ENCODE peak calls at places on chromosome 9, in seven cellular contexts. X is HCT116, K is vagina, V is transverse colon, A is GM12891, T is stomach, Z is breast epithelium. L is an unnamed sample.

GRCh38 chr9:72554221-72554641 is 32.8 kb downstream of the TMC1 start:
- DNase-seq in X (no peak), K (peak), V (no peak), A (no peak), T (no peak), Z (no peak), L (no peak)

GRCh38 chr9:98993570-98993945 is 49.9 kb downstream of the COL15A1 start:
- DNase-seq in X (no peak), K (peak), V (peak), A (no peak), T (no peak), Z (no peak), L (peak)

GRCh38 chr9:26975728-26976707 is 19.8 kb downstream of the IFT74 start:
- DNase-seq in X (peak), K (no peak), V (peak), A (no peak), T (peak), Z (no peak), L (no peak)

GRCh38 chr9:1267581-1267980 is 217.4 kb downstream of the DMRT2 start:
- DNase-seq in X (no peak), K (no peak), V (no peak), A (no peak), T (peak), Z (no peak), L (no peak)

GRCh38 chr9:27377147-27377807 is 80.3 kb upstream of the EQTN start:
- DNase-seq in X (no peak), K (no peak), V (no peak), A (no peak), T (no peak), Z (no peak), L (no peak)

GRCh38 chr9:109497193-109498165 is 628 bp downstream of the PTPN3 start:
- DNase-seq in X (no peak), K (no peak), V (peak), A (no peak), T (no peak), Z (no peak), L (no peak)

GRCh38 chr9:77498891-77499290 is 149.2 kb downstream of the GNA14 start:
- DNase-seq in X (no peak), K (no peak), V (no peak), A (no peak), T (no peak), Z (no peak), L (no peak)

GRCh38 chr9:127182901-127183746 is 60.7 kb upstream of the ANGPTL2 start:
- DNase-seq in X (no peak), K (no peak), V (no peak), A (no peak), T (no peak), Z (no peak), L (no peak)

GRCh38 chr9:135479469-135480052 is at the start of gene PPP1R26:
- DNase-seq in X (no peak), K (no peak), V (peak), A (no peak), T (peak), Z (no peak), L (no peak)

GRCh38 chr9:116935149-116935897 is 248.2 kb downstream of the TRIM32 start:
- DNase-seq in X (no peak), K (no peak), V (no peak), A (no peak), T (no peak), Z (no peak), L (no peak)

GRCh38 chr9:114084282-114085073 is 6.4 kb upstream of the AMBP start:
- DNase-seq in X (no peak), K (no peak), V (no peak), A (no peak), T (no peak), Z (no peak), L (no peak)

GRCh38 chr9:137697832-137698231 is 79.0 kb downstream of the EHMT1 start:
- DNase-seq in X (no peak), K (no peak), V (no peak), A (no peak), T (no peak), Z (no peak), L (no peak)

GRCh38 chr9:129806126-129806525 is 3.1 kb downstream of the TOR1B start:
- DNase-seq in X (no peak), K (no peak), V (no peak), A (no peak), T (no peak), Z (no peak), L (no peak)

GRCh38 chr9:27664136-27664819 is 91.0 kb upstream of the C9orf72 start:
- DNase-seq in X (no peak), K (no peak), V (peak), A (no peak), T (no peak), Z (no peak), L (no peak)

GRCh38 chr9:68533678-68534077 is 7.0 kb downstream of the TMEM252 start:
- DNase-seq in X (no peak), K (no peak), V (no peak), A (no peak), T (no peak), Z (no peak), L (no peak)
- TF ChIP-seq POLR2AphosphoS5 in X (no peak), K (no peak), V (no peak), A (no peak), T (peak), Z (no peak), L (no peak)

GRCh38 chr9:69120380-69121154 is 53.5 kb upstream of the TJP2 start:
- DNase-seq in X (peak), K (no peak), V (peak), A (peak), T (peak), Z (peak), L (peak)

GRCh38 chr9:69118656-69119055 is 55.4 kb upstream of the TJP2 start:
- DNase-seq in X (no peak), K (no peak), V (no peak), A (no peak), T (no peak), Z (no peak), L (no peak)

GRCh38 chr9:69122391-69123141 is 51.5 kb upstream of the TJP2 start:
- DNase-seq in X (peak), K (no peak), V (peak), A (peak), T (peak), Z (no peak), L (no peak)

GRCh38 chr9:69121155-69122085 is 52.7 kb upstream of the TJP2 start:
- DNase-seq in X (no peak), K (no peak), V (peak), A (peak), T (peak), Z (peak), L (peak)

DNA sequence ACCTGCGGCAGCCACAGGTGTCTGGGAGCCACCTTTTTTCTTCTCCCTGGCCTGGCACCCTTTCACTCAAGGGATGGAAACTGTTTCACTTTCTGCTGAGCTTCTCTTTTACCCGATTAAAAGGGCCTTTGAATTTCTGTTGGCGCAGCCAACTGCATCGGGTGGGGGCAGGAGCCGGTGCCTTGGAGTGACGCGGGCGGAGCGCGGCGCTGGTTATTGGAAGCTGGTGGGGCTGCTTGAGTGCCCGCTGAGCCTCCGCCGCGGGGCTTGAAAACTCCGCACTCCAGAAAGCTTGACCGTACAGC is 52.0 kb upstream of the TJP2 start:
- DNase-seq in X (no peak), K (no peak), V (peak), A (peak), T (peak), Z (peak), L (peak)
- TF ChIP-seq POLR2A in X (no peak), K (no peak), V (no peak), A (no peak), T (no peak), Z (peak), L (no peak)

GRCh38 chr9:128206484-128206883 is 3.3 kb downstream of the DNM1 start:
- DNase-seq in X (no peak), K (no peak), V (no peak), A (no peak), T (no peak), Z (no peak), L (no peak)
- TF ChIP-seq POLR2AphosphoS5 in X (no peak), K (no peak), V (no peak), A (no peak), T (no peak), Z (no peak), L (no peak)

GRCh38 chr9:37119907-37120839 is at the start of gene ZCCHC7:
- DNase-seq in X (peak), K (peak), V (peak), A (peak), T (peak), Z (peak), L (peak)
- TF ChIP-seq POLR2A in X (peak), K (peak), V (peak), A (peak), T (peak), Z (no peak), L (peak)

GRCh38 chr9:250039-250438 is 35.4 kb downstream of the DOCK8 start:
- DNase-seq in X (no peak), K (no peak), V (no peak), A (no peak), T (no peak), Z (no peak), L (no peak)
- TF ChIP-seq POLR2AphosphoS5 in X (no peak), K (no peak), V (no peak), A (no peak), T (no peak), Z (no peak), L (no peak)

GRCh38 chr9:97567182-97567893 is 65.8 kb downstream of the TSTD2 start:
- DNase-seq in X (no peak), K (peak), V (no peak), A (no peak), T (no peak), Z (no peak), L (no peak)

GRCh38 chr9:97571664-97572063 is 61.5 kb downstream of the TSTD2 start:
- DNase-seq in X (no peak), K (no peak), V (no peak), A (no peak), T (no peak), Z (no peak), L (no peak)

GRCh38 chr9:97570899-97571298 is 62.3 kb downstream of the TSTD2 start:
- DNase-seq in X (no peak), K (no peak), V (no peak), A (no peak), T (no peak), Z (no peak), L (no peak)

GRCh38 chr9:97567894-97568202 is 65.3 kb downstream of the TSTD2 start:
- DNase-seq in X (no peak), K (no peak), V (no peak), A (no peak), T (no peak), Z (no peak), L (no peak)

GRCh38 chr9:97568461-97569275 is 64.5 kb downstream of the TSTD2 start:
- DNase-seq in X (no peak), K (peak), V (no peak), A (no peak), T (no peak), Z (no peak), L (no peak)
- TF ChIP-seq POLR2A in X (no peak), K (no peak), V (no peak), A (no peak), T (no peak), Z (no peak), L (no peak)

DNA sequence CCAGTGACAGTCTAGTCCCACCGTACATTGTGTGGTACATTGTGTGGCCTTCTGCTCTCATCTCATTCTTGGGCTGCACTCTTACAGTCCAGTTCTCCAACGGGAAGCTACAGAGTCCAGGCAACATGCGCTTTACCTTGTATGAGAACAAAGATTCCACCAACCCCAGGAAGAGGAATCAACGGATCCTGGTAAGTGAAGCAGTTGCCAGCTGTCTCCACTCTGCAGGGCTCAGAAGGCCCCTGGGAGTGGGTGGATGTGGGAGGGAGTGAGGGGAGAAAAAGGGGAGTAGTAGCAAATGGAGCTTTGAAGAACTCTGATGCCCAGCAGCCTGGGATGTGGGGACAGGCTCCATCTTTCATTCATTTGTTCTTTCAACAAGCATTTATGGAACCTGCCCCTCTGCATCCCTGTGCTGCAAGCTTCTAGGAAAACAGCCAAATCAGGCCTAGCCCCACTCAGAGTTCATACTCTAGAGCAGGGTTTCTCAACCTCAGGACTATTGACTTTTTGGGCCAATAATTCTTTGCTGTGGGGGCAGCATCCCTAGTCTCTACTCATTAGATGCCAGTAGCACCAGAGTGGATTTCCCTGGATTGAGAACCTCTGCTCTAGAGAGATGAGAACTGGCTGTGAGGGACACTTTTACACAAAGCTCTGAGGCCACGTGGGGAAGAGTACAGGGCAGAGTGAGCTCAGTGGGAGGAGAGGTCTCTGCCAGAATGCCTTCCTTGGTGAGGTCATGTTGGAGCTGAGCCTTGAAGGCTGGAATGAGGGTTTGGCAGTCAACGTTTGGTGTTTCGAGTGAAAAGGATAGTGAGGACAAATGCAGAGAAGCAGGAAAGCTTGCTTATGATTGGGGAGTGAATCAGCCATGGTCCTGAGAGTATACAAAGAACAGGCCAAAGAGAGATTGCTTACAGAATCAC is 1.1 kb downstream of the POLR1E start:
- DNase-seq in X (no peak), K (peak), V (peak), A (no peak), T (no peak), Z (peak), L (no peak)
- TF ChIP-seq POLR2AphosphoS5 in X (no peak), K (no peak), V (no peak), A (no peak), T (peak), Z (no peak), L (no peak)

GRCh38 chr9:136673970-136674785 is 11.5 kb downstream of the EGFL7 start:
- DNase-seq in X (no peak), K (no peak), V (no peak), A (no peak), T (no peak), Z (no peak), L (no peak)
- TF ChIP-seq POLR2A in X (no peak), K (no peak), V (no peak), A (no peak), T (no peak), Z (no peak), L (no peak)